ENCODE peak calls at places on chromosomes 7 and 10, in eight cellular contexts. T is cardiac muscle cell; V is A549; R is mammary epithelial cell; G is naive thymus-derived CD4-positive, alpha-beta T cell; Z is SK-N-SH; B is transverse colon; D is A673. K is an unnamed sample.
A peak's percentile ranks its signal among the peaks of the same experiment; 100 is the strongest.

GRCh38 chr7:129368389-129368986 is 65.7 kb upstream of the STRIP2 start:
- DNase-seq in G (no peak), B (no peak), V (no peak), D (no peak), R (no peak), T (no peak), Z (no peak), K (no peak)

GRCh38 chr10:119919823-119920222 is 27.3 kb downstream of the SEC23IP start:
- DNase-seq in G (no peak), B (no peak), R (no peak), T (no peak), Z (no peak), V (no peak), D (no peak), K (no peak)

GRCh38 chr7:92809397-92810241 is 26.8 kb downstream of the CDK6 start:
- DNase-seq in V (peak; percentile 94), B (peak; percentile 81), T (peak; percentile 95), R (peak; percentile 91), Z (no peak), D (peak; percentile 76), G (no peak), K (peak; percentile 56)

GRCh38 chr10:78566216-78567135 is 502.3 kb upstream of the ZMIZ1 start:
- DNase-seq in Z (peak; percentile 36), V (no peak), D (no peak), B (no peak), R (no peak), T (no peak), G (no peak), K (no peak)

GRCh38 chr10:2387672-2388071 is 650.3 kb upstream of the ADARB2 start:
- DNase-seq in T (no peak), V (no peak), B (no peak), D (no peak), R (no peak), Z (no peak), G (no peak), K (no peak)

GRCh38 chr7:42876182-42877068 is 35.4 kb downstream of the C7orf25 start:
- DNase-seq in T (peak; percentile 77), R (peak; percentile 40), Z (peak; percentile 73), G (no peak), D (peak; percentile 73), B (peak; percentile 65), V (peak; percentile 58), K (peak; percentile 62)

GRCh38 chr7:43585521-43585920 is 2.6 kb downstream of the STK17A start:
- DNase-seq in T (peak; percentile 90), B (no peak), D (peak; percentile 41), G (no peak), Z (no peak), R (peak; percentile 68), V (no peak), K (no peak)

GRCh38 chr7:151243411-151244155 is 4.9 kb downstream of the SMARCD3 start:
- DNase-seq in R (no peak), G (no peak), T (no peak), B (no peak), V (no peak), D (peak; percentile 53), Z (no peak), K (no peak)

GRCh38 chr7:134058980-134059379 is 68.2 kb upstream of the LRGUK start:
- DNase-seq in G (no peak), B (no peak), V (no peak), R (no peak), D (peak; percentile 12), Z (no peak), T (peak; percentile 19), K (no peak)

GRCh38 chr7:38060637-38061036 is 117.4 kb upstream of the STARD3NL start:
- DNase-seq in Z (no peak), T (no peak), R (no peak), D (no peak), B (no peak), G (no peak), V (no peak), K (no peak)

GRCh38 chr7:99096124-99096887 is 47.6 kb downstream of the SMURF1 start:
- DNase-seq in R (peak; percentile 81), B (no peak), D (no peak), Z (no peak), V (no peak), G (no peak), T (no peak), K (no peak)

GRCh38 chr7:25894902-25895791 is 256.9 kb upstream of the NFE2L3 start:
- DNase-seq in V (peak; percentile 42), T (peak; percentile 41), B (peak; percentile 85), D (peak; percentile 84), G (peak; percentile 51), R (peak; percentile 17), Z (peak; percentile 86), K (peak; percentile 77)

GRCh38 chr7:109545686-109546085 is 976.0 kb downstream of the DNAJB9 start:
- DNase-seq in G (no peak), Z (no peak), T (no peak), R (no peak), V (no peak), D (no peak), B (no peak), K (peak; percentile 43)

GRCh38 chr10:29687411-29688160 is 52.8 kb upstream of the SVIL start:
- DNase-seq in V (no peak), G (no peak), T (peak; percentile 52), B (no peak), Z (no peak), R (no peak), D (peak; percentile 45), K (no peak)

GRCh38 chr7:129169171-129169643 is 19.2 kb upstream of the SMO start:
- DNase-seq in G (no peak), V (no peak), R (no peak), T (peak; percentile 60), D (peak; percentile 65), Z (no peak), B (peak; percentile 53), K (no peak)

GRCh38 chr10:4847580-4848020 is 21.6 kb downstream of the AKR1E2 start:
- DNase-seq in D (peak; percentile 27), G (no peak), Z (no peak), B (no peak), R (peak; percentile 17), V (peak; percentile 96), T (peak; percentile 87), K (no peak)

GRCh38 chr7:34759477-34760125 is 101.6 kb downstream of the NPSR1 start:
- DNase-seq in V (peak; percentile 68), R (peak; percentile 5), D (peak; percentile 59), G (no peak), T (peak; percentile 66), Z (peak; percentile 48), B (no peak), K (peak; percentile 20)

GRCh38 chr10:124300735-124301134 is 118.0 kb downstream of the OAT start:
- DNase-seq in B (no peak), R (no peak), Z (no peak), T (no peak), D (no peak), V (no peak), G (no peak), K (no peak)

GRCh38 chr10:124296813-124297788 is 121.6 kb downstream of the OAT start:
- DNase-seq in V (no peak), Z (no peak), D (no peak), R (no peak), T (no peak), G (no peak), B (no peak), K (no peak)

GRCh38 chr10:124300224-124300623 is 118.5 kb downstream of the OAT start:
- DNase-seq in R (no peak), G (no peak), V (no peak), D (no peak), T (no peak), Z (no peak), B (no peak), K (no peak)

GRCh38 chr10:124299726-124300125 is 119.0 kb downstream of the OAT start:
- DNase-seq in D (no peak), V (no peak), R (peak; percentile 25), B (no peak), Z (no peak), T (no peak), G (no peak), K (no peak)

GRCh38 chr10:124298891-124299290 is 119.8 kb downstream of the OAT start:
- DNase-seq in D (no peak), Z (no peak), G (no peak), R (no peak), B (no peak), T (no peak), V (no peak), K (no peak)
- H3K4me1 ChIP-seq in D (no peaks in the 10 kb centered on the region), Z (no peaks in the 10 kb centered on the region), G (no peaks in the 10 kb centered on the region), R (peaks cover 24% of the 10 kb centered on the region), B (no peaks in the 10 kb centered on the region), T (no peaks in the 10 kb centered on the region), V (no peaks in the 10 kb centered on the region), K (no peaks in the 10 kb centered on the region)

DNA sequence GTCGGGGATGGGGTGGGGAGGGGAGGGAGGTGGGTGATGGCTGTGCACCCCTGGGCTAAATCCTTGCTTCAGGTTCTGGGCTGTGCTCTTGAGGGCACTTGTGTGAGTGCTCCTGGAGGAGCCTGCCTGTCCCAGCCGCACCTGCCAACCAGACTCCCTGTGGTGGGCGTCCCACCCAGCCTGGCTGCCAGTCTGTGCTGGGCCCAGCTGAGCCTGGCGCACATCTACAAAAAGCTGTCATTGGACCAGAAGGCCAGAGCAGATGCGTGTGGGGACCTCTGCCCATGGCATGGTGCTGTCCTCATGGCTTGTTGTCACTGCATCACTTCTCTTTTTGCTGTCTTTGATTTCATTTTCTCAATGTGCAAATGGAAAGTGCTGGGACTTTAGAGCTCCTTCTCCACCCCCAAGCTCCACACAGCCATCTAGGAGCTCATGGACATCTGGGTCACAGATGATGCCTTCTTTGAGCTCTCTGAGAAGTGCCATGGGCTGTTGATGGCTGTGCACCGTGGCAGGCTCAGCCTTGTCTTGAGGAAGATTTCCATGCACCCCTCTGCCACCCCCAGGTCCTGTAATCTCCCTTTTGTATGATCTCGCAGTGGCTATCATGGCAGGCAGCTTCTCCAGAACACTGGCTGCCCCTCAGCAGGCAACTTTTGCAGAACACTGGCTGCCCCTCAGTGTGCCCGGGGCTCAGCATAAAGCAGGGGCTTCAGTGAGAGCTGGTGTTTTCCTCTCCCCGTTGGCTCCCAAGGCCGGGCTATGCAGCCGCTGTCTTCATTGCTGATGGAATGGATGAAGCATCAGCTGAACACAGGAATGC is 83.9 kb downstream of the ADCY1 start:
- DNase-seq in T (no peak), R (no peak), Z (no peak), G (no peak), V (no peak), D (no peak), B (no peak), K (no peak)
- H3K4me3 ChIP-seq in T (no peak overlapping the region), R (no peak overlapping the region), Z (no peak overlapping the region), G (no peak overlapping the region), V (no peak overlapping the region), D (no peak overlapping the region), B (no peak overlapping the region), K (no peak overlapping the region)

DNA sequence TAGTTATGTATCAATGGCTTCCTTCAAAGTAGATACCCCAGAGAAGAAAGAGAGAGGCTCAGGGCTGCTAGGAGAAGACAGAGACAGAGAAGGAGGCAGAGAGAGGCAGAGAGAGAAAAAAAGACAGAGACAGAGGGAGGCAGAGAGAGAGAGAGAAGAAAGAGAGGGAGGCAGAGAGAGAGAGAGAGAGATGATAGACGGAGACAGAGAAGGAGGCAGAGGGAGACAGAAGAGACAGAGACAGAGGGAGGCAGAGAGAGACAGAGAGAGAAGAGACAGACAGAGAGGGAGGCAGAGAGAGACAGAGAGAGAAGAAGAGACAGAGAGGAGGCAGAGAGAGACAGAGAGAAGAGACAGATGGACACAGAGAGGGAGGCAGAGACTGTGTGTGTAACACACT is 187.9 kb downstream of the DNAJB6 start:
- DNase-seq in T (no peak), G (no peak), V (no peak), Z (no peak), D (no peak), R (no peak), B (no peak), K (no peak)
- H3K9me3 ChIP-seq in T (no peaks in the 10 kb centered on the region), G (no peaks in the 10 kb centered on the region), V (no peaks in the 10 kb centered on the region), Z (no peaks in the 10 kb centered on the region), D (no peaks in the 10 kb centered on the region), R (peaks cover 14% of the 10 kb centered on the region), B (no peaks in the 10 kb centered on the region), K (no peaks in the 10 kb centered on the region)

GRCh38 chr10:22338260-22338894 is 6.9 kb upstream of the SPAG6 start:
- DNase-seq in V (no peak), Z (no peak), R (no peak), B (no peak), G (no peak), D (no peak), T (no peak), K (no peak)
- H3K4me1 ChIP-seq in V (peaks cover 17% of the 10 kb centered on the region), Z (no peaks in the 10 kb centered on the region), R (peaks cover 32% of the 10 kb centered on the region), B (peaks cover 42% of the 10 kb centered on the region), G (peaks cover 39% of the 10 kb centered on the region), D (peaks cover 22% of the 10 kb centered on the region), T (peaks cover 15% of the 10 kb centered on the region), K (no peaks in the 10 kb centered on the region)

K was measured in BE2C.